ENCODE peak calls at places on chromosomes 3 and 15, in eight cellular contexts. W is Panc1, U is HCT116, S is GM23338, L is A549, H is K562, X is SK-N-SH, B is GM12878. I is an unnamed sample.

GRCh38 chr15:74301583-74302374 is 65.7 kb downstream of the CCDC33 start:
- DNase-seq in H (no peak), U (no peak), W (no peak), L (no peak), X (no peak), B (no peak), S (peak), I (no peak)

GRCh38 chr15:40014390-40014789 is 24.6 kb downstream of the SRP14 start:
- DNase-seq in X (no peak), L (no peak), B (no peak), W (no peak), H (no peak), U (no peak), S (no peak), I (no peak)

GRCh38 chr3:124639406-124640237 is 90.6 kb upstream of the UMPS start:
- DNase-seq in B (peak), U (no peak), S (no peak), X (no peak), H (no peak), W (no peak), L (no peak), I (no peak)

GRCh38 chr3:83224101-83224868 is 1462.8 kb upstream of the GBE1 start:
- DNase-seq in H (no peak), U (no peak), W (no peak), X (no peak), B (no peak), L (no peak), S (no peak), I (no peak)

GRCh38 chr15:98111806-98112205 is 151.3 kb downstream of the ARRDC4 start:
- DNase-seq in B (no peak), S (no peak), X (no peak), L (no peak), U (no peak), W (no peak), H (no peak), I (no peak)

GRCh38 chr15:93070136-93070535 is 18.9 kb downstream of the RGMA start:
- DNase-seq in B (no peak), H (no peak), L (no peak), X (no peak), W (no peak), S (no peak), U (no peak), I (no peak)

GRCh38 chr15:38475361-38475760 is 21.4 kb downstream of the FAM98B start:
- DNase-seq in H (no peak), S (no peak), U (no peak), X (no peak), B (no peak), L (no peak), W (no peak), I (no peak)

GRCh38 chr15:42072141-42072685 is 22.1 kb downstream of the PLA2G4D start:
- DNase-seq in U (no peak), W (no peak), L (no peak), S (no peak), H (no peak), B (no peak), X (no peak), I (no peak)

GRCh38 chr15:33182278-33182905 is 12.1 kb downstream of the FMN1 start:
- DNase-seq in X (no peak), H (no peak), U (no peak), B (no peak), S (peak), W (no peak), L (no peak), I (no peak)

GRCh38 chr3:195907730-195908438 is 467 bp downstream of the TNK2 start:
- DNase-seq in S (no peak), B (peak), U (no peak), W (no peak), X (peak), L (peak), H (peak), I (peak)

GRCh38 chr15:98727115-98728040 is 79.0 kb downstream of the IGF1R start:
- DNase-seq in S (peak), X (peak), B (no peak), L (peak), U (peak), W (peak), H (no peak), I (no peak)

GRCh38 chr3:24185738-24186384 is 240.8 kb downstream of the NR1D2 start:
- DNase-seq in W (peak), U (peak), S (peak), L (peak), X (peak), H (peak), B (no peak), I (no peak)

GRCh38 chr15:57544840-57545239 is 46.9 kb upstream of the MYZAP start:
- DNase-seq in S (no peak), H (peak), L (no peak), U (no peak), W (no peak), B (no peak), X (no peak), I (no peak)

GRCh38 chr15:57540736-57541135 is 51.0 kb upstream of the MYZAP start:
- DNase-seq in L (no peak), S (no peak), B (peak), X (no peak), H (no peak), W (no peak), U (no peak), I (no peak)

GRCh38 chr15:57542505-57542817 is 49.2 kb upstream of the MYZAP start:
- DNase-seq in X (no peak), U (no peak), L (no peak), S (no peak), H (no peak), W (no peak), B (no peak), I (no peak)

GRCh38 chr15:57541271-57541670 is 50.4 kb upstream of the MYZAP start:
- DNase-seq in B (no peak), U (no peak), X (no peak), S (no peak), H (no peak), W (no peak), L (no peak), I (no peak)

DNA sequence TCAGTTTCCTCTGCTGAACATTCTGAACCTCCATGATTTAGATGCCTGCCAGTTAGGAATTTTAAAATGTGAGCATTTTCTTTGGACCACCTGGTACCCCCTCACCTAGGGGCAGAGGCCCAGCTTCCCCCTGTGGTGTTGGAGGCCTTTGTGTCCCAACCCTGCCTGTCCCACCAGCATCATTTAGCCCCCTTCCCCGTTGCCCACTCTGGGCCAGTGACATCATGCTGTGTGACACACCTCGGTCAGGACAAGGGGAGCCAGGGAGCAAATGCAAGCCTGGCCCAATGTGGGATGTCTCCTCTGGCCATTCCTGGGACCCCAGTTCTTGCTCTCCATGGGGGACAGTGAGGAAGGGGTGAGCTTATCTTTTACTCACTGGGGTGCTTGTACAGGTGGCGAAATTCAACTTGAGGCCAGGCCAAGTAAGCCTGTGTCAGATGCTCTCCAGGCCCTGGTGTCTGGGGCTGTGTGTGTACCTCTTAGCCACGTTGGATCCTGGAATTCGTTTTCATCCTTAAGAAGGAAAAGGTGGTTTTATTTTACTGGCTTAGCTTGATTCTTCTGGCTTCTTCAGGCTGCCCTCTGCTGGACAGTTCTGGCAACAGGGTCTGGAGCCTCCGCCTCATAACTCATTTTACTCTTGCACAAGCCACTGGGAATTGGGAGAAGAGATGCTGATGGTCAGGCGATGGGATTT is 49.7 kb upstream of the MYZAP start:
- DNase-seq in L (peak), H (peak), X (peak), U (peak), S (peak), B (no peak), W (no peak), I (peak)
- TF ChIP-seq REST in L (no peak), H (no peak), X (peak), U (no peak), S (no peak), B (no peak), W (no peak), I (no peak)

DNA sequence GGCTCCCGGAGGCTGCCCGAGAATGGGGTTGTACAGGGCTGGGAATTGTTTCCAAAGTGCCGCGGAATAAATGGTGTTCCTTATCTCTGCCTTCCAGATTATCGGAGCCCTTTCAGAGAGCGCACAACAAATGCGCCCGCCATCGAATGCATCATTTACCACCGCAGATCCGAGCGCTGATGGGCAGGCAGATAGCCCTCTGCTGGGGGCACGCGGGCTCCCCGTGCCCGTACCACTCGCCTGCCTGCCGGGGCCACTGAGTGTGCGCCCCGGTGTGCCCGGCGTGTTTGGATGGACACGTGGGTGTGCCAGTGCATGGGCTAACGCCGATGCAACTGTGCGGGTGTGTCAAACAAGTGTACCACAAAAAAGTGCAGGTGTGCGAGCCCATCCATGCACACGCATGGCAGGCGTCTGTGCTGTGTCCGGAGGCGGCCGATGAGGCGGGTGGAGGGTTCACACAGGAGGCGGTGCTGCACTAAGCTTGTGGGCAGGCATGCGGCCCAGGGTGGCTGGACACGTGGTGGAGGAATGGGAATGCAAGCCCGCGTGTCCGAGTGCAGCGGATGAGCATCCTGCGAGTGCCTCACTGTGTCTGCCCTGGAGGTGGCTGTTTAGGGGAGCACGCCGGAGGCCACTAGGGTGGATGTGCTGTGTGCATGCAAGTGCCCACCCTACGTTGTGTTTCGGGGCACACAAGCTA is 3.8 kb upstream of the GATA2 start:
- DNase-seq in X (peak), W (no peak), S (peak), B (no peak), H (no peak), U (no peak), L (no peak), I (no peak)
- TF ChIP-seq REST in X (no peak), W (no peak), S (no peak), B (no peak), H (no peak), U (no peak), L (no peak), I (no peak)

GRCh38 chr15:99967841-99968371 is 234.7 kb upstream of the LYSMD4 start:
- DNase-seq in B (no peak), W (no peak), H (no peak), L (no peak), X (no peak), S (no peak), U (no peak), I (no peak)
- TF ChIP-seq REST in B (no peak), W (no peak), H (no peak), L (no peak), X (no peak), S (no peak), U (no peak), I (no peak)

DNA sequence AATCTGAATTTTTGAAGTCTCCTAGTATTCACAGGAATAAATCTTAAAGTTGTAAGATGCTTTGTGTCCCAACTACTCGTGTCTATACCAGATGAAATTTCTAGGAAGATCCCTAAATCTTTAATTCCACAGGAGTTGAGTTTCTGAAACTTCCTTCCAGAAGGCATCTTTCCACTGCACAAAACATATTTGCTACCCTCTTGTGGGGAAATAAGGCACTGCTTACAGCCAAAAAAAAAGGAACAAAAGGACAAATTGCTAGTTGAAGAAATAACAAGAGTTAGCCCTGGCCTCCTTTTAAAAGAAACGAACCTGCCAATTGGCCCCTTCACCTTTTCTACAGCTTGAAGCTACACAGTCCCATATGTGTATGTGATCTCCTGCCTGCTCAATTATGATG is 54.0 kb downstream of the TAFA4 start:
- DNase-seq in L (peak), W (no peak), S (peak), H (peak), X (peak), B (no peak), U (no peak), I (no peak)
- TF ChIP-seq REST in L (no peak), W (no peak), S (no peak), H (no peak), X (no peak), B (no peak), U (no peak), I (no peak)

GRCh38 chr3:50269977-50270413 is 1.0 kb downstream of the SEMA3B start:
- DNase-seq in U (no peak), S (no peak), L (peak), B (no peak), H (no peak), X (no peak), W (no peak), I (no peak)
- TF ChIP-seq REST in U (no peak), S (no peak), L (no peak), B (no peak), H (no peak), X (no peak), W (no peak), I (no peak)

GRCh38 chr15:73074241-73074640 is 22.0 kb downstream of the NEO1 start:
- DNase-seq in W (no peak), U (no peak), H (no peak), L (no peak), B (no peak), X (no peak), S (no peak), I (no peak)

GRCh38 chr15:73078291-73078690 is 26.0 kb downstream of the NEO1 start:
- DNase-seq in H (no peak), W (no peak), B (no peak), X (no peak), U (no peak), L (no peak), S (no peak), I (no peak)

GRCh38 chr15:73072894-73073293 is 20.6 kb downstream of the NEO1 start:
- DNase-seq in L (no peak), W (no peak), B (no peak), X (no peak), H (no peak), S (no peak), U (no peak), I (no peak)

GRCh38 chr15:73078722-73079121 is 26.5 kb downstream of the NEO1 start:
- DNase-seq in U (no peak), W (no peak), H (no peak), X (no peak), L (no peak), B (no peak), S (peak), I (no peak)

DNA sequence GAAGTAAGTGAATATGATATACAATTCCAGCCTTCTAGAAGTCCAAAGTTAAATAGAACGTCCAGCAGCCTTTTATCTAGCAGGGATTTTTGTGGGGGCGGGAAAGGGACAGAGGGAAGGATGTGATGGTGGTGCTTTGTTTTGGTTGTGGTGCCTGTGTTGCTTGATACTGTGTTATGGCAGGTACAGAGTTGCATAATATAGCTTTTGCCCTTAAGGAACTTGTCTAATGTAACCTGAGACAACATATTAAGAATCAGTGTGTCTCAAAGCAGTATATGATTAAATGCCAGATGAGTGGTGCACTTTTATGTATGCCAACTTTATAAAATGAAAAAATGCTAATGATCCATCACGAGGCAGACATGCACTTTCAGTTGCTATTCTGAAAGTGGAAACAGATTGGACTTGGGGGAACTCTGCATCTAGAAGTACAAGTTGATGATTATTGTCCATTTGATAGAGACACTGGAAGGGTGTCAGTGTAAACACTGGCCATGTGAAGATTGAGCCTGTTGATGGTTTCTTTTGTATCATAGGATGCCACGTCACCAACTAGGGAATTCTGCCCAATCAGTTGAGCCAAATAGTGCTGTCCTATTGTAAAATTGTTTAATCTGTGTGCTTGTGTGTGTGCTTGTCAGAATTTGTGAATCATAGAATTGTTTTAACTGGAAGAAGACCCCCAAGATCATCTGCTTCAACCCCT is 23.0 kb downstream of the NEO1 start:
- DNase-seq in U (no peak), H (no peak), W (no peak), B (no peak), L (no peak), S (no peak), X (no peak), I (no peak)
- TF ChIP-seq REST in U (no peak), H (no peak), W (no peak), B (no peak), L (no peak), S (no peak), X (no peak), I (no peak)

GRCh38 chr3:42657675-42658074 is 4.2 kb downstream of the ZBTB47 start:
- DNase-seq in H (no peak), U (no peak), L (no peak), X (no peak), W (no peak), B (no peak), S (no peak), I (no peak)
- TF ChIP-seq REST in H (no peak), U (no peak), L (no peak), X (no peak), W (no peak), B (no peak), S (no peak), I (no peak)

DNA sequence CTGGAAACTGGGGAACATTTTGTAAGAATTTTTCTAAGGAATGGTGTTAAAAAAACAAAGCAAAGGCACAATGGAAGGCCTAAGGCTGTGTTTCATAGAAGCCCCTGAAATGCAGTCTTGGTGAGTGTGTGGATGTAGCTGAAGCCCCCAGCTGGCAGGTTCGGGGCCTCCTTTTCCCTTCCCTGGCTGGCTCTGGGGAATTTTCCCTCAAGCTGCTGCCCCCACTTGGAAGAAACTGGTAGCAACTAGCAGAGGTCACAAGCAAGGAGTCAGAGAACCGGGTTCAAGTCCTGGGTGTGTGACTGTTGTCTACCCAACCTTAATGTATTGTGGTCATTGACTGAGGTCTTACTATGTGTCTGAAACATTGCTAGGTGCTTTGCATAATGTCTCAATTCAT is 85.3 kb upstream of the MYZAP start:
- DNase-seq in L (no peak), H (peak), U (no peak), W (no peak), S (peak), X (no peak), B (no peak), I (no peak)
- TF ChIP-seq REST in L (no peak), H (no peak), U (no peak), W (no peak), S (no peak), X (no peak), B (no peak), I (no peak)

GRCh38 chr15:66884661-66885237 is 180.7 kb upstream of the SMAD3 start:
- DNase-seq in S (no peak), H (no peak), W (no peak), U (no peak), B (no peak), X (no peak), L (no peak), I (no peak)
- TF ChIP-seq REST in S (no peak), H (no peak), W (no peak), U (no peak), B (no peak), X (no peak), L (no peak), I (no peak)

DNA sequence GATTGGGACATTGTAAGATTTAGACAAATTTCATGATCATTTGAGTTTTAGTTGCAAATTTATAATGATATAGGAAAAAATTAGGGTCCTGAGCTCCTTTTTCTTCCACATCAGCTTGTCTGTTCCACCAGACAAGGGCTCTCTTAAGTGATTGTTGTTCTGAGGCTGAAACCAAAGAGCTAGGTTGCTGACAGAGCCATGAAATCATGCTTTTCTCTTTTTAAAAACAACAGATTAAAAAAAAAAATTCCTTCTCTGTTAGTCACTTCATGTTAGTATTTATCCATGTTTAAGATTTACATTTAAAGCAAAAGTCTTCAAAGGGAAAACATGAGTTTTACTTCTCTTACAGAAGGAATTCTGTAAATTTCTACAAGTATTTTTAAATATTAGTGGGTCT is 56.8 kb downstream of the ATP2C1 start:
- DNase-seq in S (no peak), H (no peak), L (no peak), U (no peak), B (no peak), X (no peak), W (no peak), I (no peak)
- TF ChIP-seq REST in S (no peak), H (no peak), L (no peak), U (no peak), B (no peak), X (no peak), W (no peak), I (no peak)

I was measured in HL-60.